ENCODE peak calls at places on chromosome 4, in ten cellular contexts. D, X, W, G, Z, I, N, E, Y and O are unnamed samples.

GRCh38 chr4:3705236-3705987 is 60.8 kb upstream of the ADRA2C start:
- DNase-seq in D (no peak), X (no peak), W (no peak), G (no peak), Z (no peak), I (no peak), N (no peak), E (no peak), Y (no peak), O (no peak)

GRCh38 chr4:81032805-81033684 is 2.5 kb downstream of the BMP3 start:
- DNase-seq in D (no peak), X (no peak), W (no peak), G (no peak), Z (peak), I (no peak), N (no peak), E (no peak), Y (peak), O (no peak)

GRCh38 chr4:122668241-122668640 is 47.4 kb upstream of the IL21 start:
- DNase-seq in D (peak), X (no peak), W (no peak), G (no peak), Z (no peak), I (no peak), N (no peak), E (no peak), Y (no peak), O (peak)

GRCh38 chr4:6257243-6258025 is 12.2 kb upstream of the WFS1 start:
- DNase-seq in D (peak), X (no peak), W (no peak), G (no peak), Z (peak), I (no peak), N (peak), E (no peak), Y (no peak), O (no peak)

GRCh38 chr4:145935253-145936141 is 3.1 kb downstream of the ZNF827 start:
- DNase-seq in D (no peak), X (no peak), W (peak), G (no peak), Z (no peak), I (peak), N (peak), E (peak), Y (peak), O (no peak)

GRCh38 chr4:46404961-46405360 is 15.0 kb upstream of the GABRA2 start:
- DNase-seq in D (no peak), X (no peak), W (no peak), G (no peak), Z (peak), I (peak), N (no peak), E (peak), Y (no peak), O (no peak)

GRCh38 chr4:89221175-89221867 is 86.3 kb downstream of the GPRIN3 start:
- DNase-seq in D (no peak), X (no peak), W (no peak), G (no peak), Z (no peak), I (no peak), N (no peak), E (peak), Y (no peak), O (peak)

GRCh38 chr4:24967346-24967745 is 54.5 kb upstream of the CCDC149 start:
- DNase-seq in D (no peak), X (no peak), W (no peak), G (no peak), Z (no peak), I (no peak), N (no peak), E (no peak), Y (no peak), O (no peak)